ENCODE peak calls at places on chromosome 21, in seven cellular contexts. One of them, this sample, is unnamed. For H3K36me3, the result is how much of the 10 kb centered on the place peaks cover.

GRCh38 chr21:34793471-34793870 is 124.7 kb downstream of the CLIC6 start:
- DNase-seq in heart left ventricle: no peak
- DNase-seq in right atrium auricular region: no peak
- DNase-seq in HCT116: no peak
- DNase-seq in fibroblast of lung: no peak
- DNase-seq in mammary epithelial cell: no peak
- DNase-seq in breast epithelium: no peak
- DNase-seq in this sample: no peak

GRCh38 chr21:33916200-33916567 is 580 bp upstream of the ATP5PO start:
- DNase-seq in mammary epithelial cell: no peak
- DNase-seq in heart left ventricle: no peak
- DNase-seq in fibroblast of lung: no peak
- DNase-seq in breast epithelium: no peak
- DNase-seq in right atrium auricular region: no peak
- DNase-seq in HCT116: no peak
- DNase-seq in this sample: no peak

GRCh38 chr21:33542640-33543504 is at the start of gene SON:
- DNase-seq in heart left ventricle: peak
- DNase-seq in right atrium auricular region: peak
- DNase-seq in HCT116: peak
- DNase-seq in mammary epithelial cell: peak
- DNase-seq in breast epithelium: peak
- DNase-seq in fibroblast of lung: peak
- DNase-seq in this sample: peak

GRCh38 chr21:25329227-25329626 is 278.1 kb downstream of the MRPL39 start:
- DNase-seq in fibroblast of lung: peak
- DNase-seq in HCT116: no peak
- DNase-seq in mammary epithelial cell: no peak
- DNase-seq in breast epithelium: no peak
- DNase-seq in right atrium auricular region: no peak
- DNase-seq in heart left ventricle: no peak
- DNase-seq in this sample: no peak

GRCh38 chr21:36156815-36157670 is at the start of gene DOP1B:
- DNase-seq in heart left ventricle: peak
- DNase-seq in HCT116: no peak
- DNase-seq in fibroblast of lung: no peak
- DNase-seq in breast epithelium: no peak
- DNase-seq in mammary epithelial cell: no peak
- DNase-seq in right atrium auricular region: no peak
- DNase-seq in this sample: peak

GRCh38 chr21:21968810-21969588 is 970.8 kb downstream of the NCAM2 start:
- DNase-seq in right atrium auricular region: no peak
- DNase-seq in HCT116: no peak
- DNase-seq in mammary epithelial cell: no peak
- DNase-seq in breast epithelium: no peak
- DNase-seq in fibroblast of lung: no peak
- DNase-seq in heart left ventricle: no peak
- DNase-seq in this sample: no peak

GRCh38 chr21:43911015-43911934 is 46.3 kb downstream of the AGPAT3 start:
- DNase-seq in right atrium auricular region: no peak
- DNase-seq in heart left ventricle: peak
- DNase-seq in mammary epithelial cell: peak
- DNase-seq in HCT116: no peak
- DNase-seq in fibroblast of lung: no peak
- DNase-seq in breast epithelium: no peak
- DNase-seq in this sample: no peak

GRCh38 chr21:34836103-34836932 is 167.5 kb downstream of the CLIC6 start:
- DNase-seq in breast epithelium: peak
- DNase-seq in mammary epithelial cell: peak
- DNase-seq in fibroblast of lung: peak
- DNase-seq in right atrium auricular region: peak
- DNase-seq in heart left ventricle: peak
- DNase-seq in HCT116: peak
- DNase-seq in this sample: no peak

GRCh38 chr21:46655230-46655629 is 19.8 kb downstream of the PRMT2 start:
- DNase-seq in HCT116: no peak
- DNase-seq in right atrium auricular region: no peak
- DNase-seq in mammary epithelial cell: no peak
- DNase-seq in breast epithelium: no peak
- DNase-seq in fibroblast of lung: no peak
- DNase-seq in heart left ventricle: no peak
- DNase-seq in this sample: no peak

GRCh38 chr21:33270986-33271385 is 4.8 kb downstream of the IL10RB start:
- DNase-seq in fibroblast of lung: no peak
- DNase-seq in breast epithelium: no peak
- DNase-seq in mammary epithelial cell: no peak
- DNase-seq in right atrium auricular region: no peak
- DNase-seq in heart left ventricle: no peak
- DNase-seq in HCT116: no peak
- DNase-seq in this sample: no peak

GRCh38 chr21:34594566-34595234 is 20.2 kb downstream of the RCAN1 start:
- DNase-seq in mammary epithelial cell: no peak
- DNase-seq in breast epithelium: no peak
- DNase-seq in HCT116: no peak
- DNase-seq in heart left ventricle: no peak
- DNase-seq in fibroblast of lung: no peak
- DNase-seq in right atrium auricular region: no peak
- DNase-seq in this sample: no peak

GRCh38 chr21:36902793-36903192 is 63.7 kb downstream of the HLCS start:
- DNase-seq in HCT116: no peak
- DNase-seq in heart left ventricle: no peak
- DNase-seq in fibroblast of lung: peak
- DNase-seq in breast epithelium: no peak
- DNase-seq in right atrium auricular region: peak
- DNase-seq in mammary epithelial cell: peak
- DNase-seq in this sample: no peak

GRCh38 chr21:46220847-46221246 is 7.7 kb downstream of the LSS start:
- DNase-seq in right atrium auricular region: no peak
- DNase-seq in mammary epithelial cell: no peak
- DNase-seq in HCT116: no peak
- DNase-seq in fibroblast of lung: no peak
- DNase-seq in breast epithelium: no peak
- DNase-seq in heart left ventricle: no peak
- DNase-seq in this sample: no peak

GRCh38 chr21:22871692-22872091 is 1873.5 kb downstream of the NCAM2 start:
- DNase-seq in mammary epithelial cell: no peak
- DNase-seq in breast epithelium: no peak
- DNase-seq in heart left ventricle: no peak
- DNase-seq in right atrium auricular region: no peak
- DNase-seq in fibroblast of lung: no peak
- DNase-seq in HCT116: no peak
- DNase-seq in this sample: no peak

GRCh38 chr21:29196021-29196663 is 65.7 kb downstream of the MAP3K7CL start:
- DNase-seq in breast epithelium: no peak
- DNase-seq in right atrium auricular region: peak
- DNase-seq in HCT116: peak
- DNase-seq in fibroblast of lung: peak
- DNase-seq in mammary epithelial cell: peak
- DNase-seq in heart left ventricle: peak
- DNase-seq in this sample: peak

GRCh38 chr21:25760061-25760460 is 25.3 kb downstream of the GABPA start:
- DNase-seq in HCT116: no peak
- DNase-seq in right atrium auricular region: no peak
- DNase-seq in heart left ventricle: no peak
- DNase-seq in mammary epithelial cell: no peak
- DNase-seq in fibroblast of lung: no peak
- DNase-seq in breast epithelium: no peak
- DNase-seq in this sample: no peak

GRCh38 chr21:35933466-35933865 is 126.9 kb downstream of the SETD4 start:
- DNase-seq in HCT116: peak
- DNase-seq in fibroblast of lung: peak
- DNase-seq in heart left ventricle: peak
- DNase-seq in breast epithelium: no peak
- DNase-seq in mammary epithelial cell: peak
- DNase-seq in right atrium auricular region: peak
- DNase-seq in this sample: no peak

GRCh38 chr21:34782666-34783365 is 114.0 kb downstream of the CLIC6 start:
- DNase-seq in HCT116: no peak
- DNase-seq in right atrium auricular region: no peak
- DNase-seq in fibroblast of lung: no peak
- DNase-seq in mammary epithelial cell: no peak
- DNase-seq in breast epithelium: no peak
- DNase-seq in heart left ventricle: no peak
- DNase-seq in this sample: no peak

GRCh38 chr21:25350056-25350455 is 257.2 kb downstream of the MRPL39 start:
- DNase-seq in breast epithelium: no peak
- DNase-seq in mammary epithelial cell: no peak
- DNase-seq in HCT116: no peak
- DNase-seq in heart left ventricle: no peak
- DNase-seq in right atrium auricular region: no peak
- DNase-seq in fibroblast of lung: peak
- DNase-seq in this sample: peak

GRCh38 chr21:33760641-33761103 is 118.4 kb downstream of the ITSN1 start:
- DNase-seq in breast epithelium: no peak
- DNase-seq in HCT116: no peak
- DNase-seq in fibroblast of lung: peak
- DNase-seq in mammary epithelial cell: no peak
- DNase-seq in right atrium auricular region: no peak
- DNase-seq in heart left ventricle: no peak
- DNase-seq in this sample: no peak

DNA sequence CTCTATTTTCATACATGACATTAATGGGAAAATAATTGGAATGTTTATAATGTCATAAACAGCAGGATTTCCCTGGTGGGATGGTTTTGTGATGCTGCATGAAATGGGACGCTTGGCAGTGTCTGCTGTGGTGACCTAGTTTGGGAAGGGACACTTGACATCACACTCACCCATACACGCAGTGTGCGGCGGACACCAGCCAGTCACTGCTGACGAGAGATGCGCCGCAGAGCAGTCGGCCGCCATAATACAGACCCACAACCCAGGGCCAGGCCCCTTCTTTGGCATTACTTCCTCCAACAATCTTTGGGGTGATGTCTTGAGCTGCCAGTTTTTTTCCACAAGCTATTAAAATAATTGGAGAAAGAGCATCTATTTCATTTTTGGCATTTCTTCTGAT is 49.5 kb downstream of the CHODL start:
- DNase-seq in HCT116: no peak
- DNase-seq in mammary epithelial cell: no peak
- DNase-seq in fibroblast of lung: no peak
- DNase-seq in right atrium auricular region: no peak
- DNase-seq in heart left ventricle: no peak
- DNase-seq in breast epithelium: no peak
- DNase-seq in this sample: no peak
- H3K36me3 ChIP-seq in HCT116: under half
- H3K36me3 ChIP-seq in mammary epithelial cell: under half
- H3K36me3 ChIP-seq in fibroblast of lung: under half
- H3K36me3 ChIP-seq in right atrium auricular region: under half
- H3K36me3 ChIP-seq in heart left ventricle: under half
- H3K36me3 ChIP-seq in breast epithelium: under half
- H3K36me3 ChIP-seq in this sample: under half

GRCh38 chr21:15825699-15826098 is 95.9 kb downstream of the USP25 start:
- DNase-seq in fibroblast of lung: no peak
- DNase-seq in HCT116: no peak
- DNase-seq in right atrium auricular region: no peak
- DNase-seq in mammary epithelial cell: no peak
- DNase-seq in breast epithelium: no peak
- DNase-seq in heart left ventricle: no peak
- DNase-seq in this sample: no peak

GRCh38 chr21:15826147-15826780 is 96.5 kb downstream of the USP25 start:
- DNase-seq in fibroblast of lung: peak
- DNase-seq in right atrium auricular region: no peak
- DNase-seq in HCT116: peak
- DNase-seq in heart left ventricle: no peak
- DNase-seq in mammary epithelial cell: peak
- DNase-seq in breast epithelium: no peak
- DNase-seq in this sample: peak

GRCh38 chr21:15826908-15827601 is 97.3 kb downstream of the USP25 start:
- DNase-seq in right atrium auricular region: no peak
- DNase-seq in heart left ventricle: no peak
- DNase-seq in fibroblast of lung: no peak
- DNase-seq in HCT116: no peak
- DNase-seq in mammary epithelial cell: no peak
- DNase-seq in breast epithelium: no peak
- DNase-seq in this sample: no peak

DNA sequence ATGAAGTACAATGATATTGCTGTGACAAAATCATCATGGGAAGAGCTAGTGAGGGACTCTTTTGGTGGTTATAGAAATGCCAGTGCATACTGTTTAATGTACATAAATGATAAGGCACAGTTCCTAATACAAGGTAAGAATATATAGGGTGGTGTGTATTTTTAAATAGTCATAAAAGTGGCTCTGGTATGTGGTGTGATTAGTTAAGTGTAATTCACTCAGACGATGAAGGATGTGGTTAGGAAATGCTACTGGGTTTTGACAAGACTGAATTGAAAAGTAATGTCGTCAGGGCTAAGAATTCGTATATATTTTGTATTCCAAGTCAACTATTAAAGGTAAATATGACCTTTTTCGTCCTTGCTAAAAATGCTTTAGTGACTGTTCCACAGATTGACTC is 101.7 kb downstream of the USP25 start:
- DNase-seq in heart left ventricle: no peak
- DNase-seq in fibroblast of lung: no peak
- DNase-seq in breast epithelium: no peak
- DNase-seq in right atrium auricular region: no peak
- DNase-seq in HCT116: no peak
- DNase-seq in mammary epithelial cell: no peak
- DNase-seq in this sample: no peak
- TF ChIP-seq CTCF in heart left ventricle: no peak
- TF ChIP-seq CTCF in fibroblast of lung: no peak
- TF ChIP-seq CTCF in breast epithelium: no peak
- TF ChIP-seq CTCF in right atrium auricular region: no peak
- TF ChIP-seq CTCF in HCT116: no peak
- TF ChIP-seq CTCF in mammary epithelial cell: no peak
- TF ChIP-seq CTCF in this sample: no peak

DNA sequence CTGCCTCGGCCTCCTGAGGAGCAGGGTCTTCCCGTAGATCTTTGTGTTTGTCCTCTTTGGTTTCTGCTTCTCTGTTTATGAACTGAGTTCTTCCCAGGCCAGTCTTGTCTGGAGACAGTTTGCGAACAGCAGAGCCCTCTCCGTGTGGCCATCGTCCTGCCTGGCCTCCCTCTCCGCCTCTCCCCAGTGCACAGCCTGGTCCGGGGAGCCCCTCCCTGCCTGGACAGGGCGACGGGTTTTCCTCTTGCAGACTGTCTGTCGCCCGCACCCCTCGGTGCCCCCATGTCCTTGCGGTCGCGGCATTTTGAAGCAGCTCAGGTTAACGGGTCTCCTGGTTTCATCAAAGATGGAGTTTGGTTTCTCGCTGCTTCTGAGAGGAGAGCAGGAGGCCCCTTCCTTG is 34.8 kb downstream of the SLX9 start:
- DNase-seq in breast epithelium: no peak
- DNase-seq in heart left ventricle: no peak
- DNase-seq in HCT116: no peak
- DNase-seq in mammary epithelial cell: no peak
- DNase-seq in fibroblast of lung: no peak
- DNase-seq in right atrium auricular region: no peak
- DNase-seq in this sample: no peak
- H3K4me3 ChIP-seq in breast epithelium: no peak
- H3K4me3 ChIP-seq in heart left ventricle: no peak
- H3K4me3 ChIP-seq in HCT116: no peak
- H3K4me3 ChIP-seq in mammary epithelial cell: no peak
- H3K4me3 ChIP-seq in fibroblast of lung: no peak
- H3K4me3 ChIP-seq in right atrium auricular region: no peak
- H3K4me3 ChIP-seq in this sample: no peak

DNA sequence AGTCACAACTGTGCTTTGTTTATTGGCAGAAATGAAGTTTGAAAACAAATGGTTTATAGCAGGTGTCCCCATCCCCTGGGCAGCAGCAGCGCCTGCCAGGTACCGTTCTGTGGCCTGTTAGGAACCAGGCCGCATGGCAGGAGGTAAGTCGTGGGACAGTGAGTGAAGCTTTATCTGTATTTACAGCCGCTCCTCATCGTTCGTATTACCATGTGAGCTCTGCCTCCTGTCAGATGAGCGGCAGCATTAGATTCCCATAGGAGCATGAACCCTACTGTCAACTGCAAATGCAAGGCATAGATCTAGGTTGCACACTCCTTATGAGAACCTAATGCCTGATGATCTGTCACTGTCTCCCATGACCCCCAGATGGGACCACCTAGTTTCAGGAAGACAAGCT is 63.4 kb upstream of the SOD1 start:
- DNase-seq in breast epithelium: no peak
- DNase-seq in heart left ventricle: no peak
- DNase-seq in HCT116: no peak
- DNase-seq in mammary epithelial cell: no peak
- DNase-seq in fibroblast of lung: no peak
- DNase-seq in right atrium auricular region: no peak
- DNase-seq in this sample: no peak
- H3K36me3 ChIP-seq in breast epithelium: under half
- H3K36me3 ChIP-seq in heart left ventricle: under half
- H3K36me3 ChIP-seq in HCT116: under half
- H3K36me3 ChIP-seq in mammary epithelial cell: under half
- H3K36me3 ChIP-seq in fibroblast of lung: under half
- H3K36me3 ChIP-seq in right atrium auricular region: under half
- H3K36me3 ChIP-seq in this sample: under half

This sample was measured in Caco-2.